ENCODE peak calls at places on chromosome 3, in eight cellular contexts. One of them, this sample, is unnamed. For H3K27me3, the result is how much of the 10 kb centered on the place peaks cover.

GRCh38 chr3:152452318-152452717 is 183.6 kb downstream of the MBNL1 start:
- ATAC-seq in thoracic aorta: no peak
- ATAC-seq in foreskin keratinocyte: peak
- ATAC-seq in lower lobe of right lung: peak
- ATAC-seq in body of pancreas: no peak
- ATAC-seq in upper lobe of left lung: peak
- ATAC-seq in CD4-positive, CD25-positive, alpha-beta regulatory T cell: no peak
- ATAC-seq in HepG2: no peak
- ATAC-seq in this sample: no peak

GRCh38 chr3:146625117-146625775 is 20.1 kb upstream of the PLSCR5 start:
- ATAC-seq in thoracic aorta: no peak
- ATAC-seq in foreskin keratinocyte: peak
- ATAC-seq in lower lobe of right lung: peak
- ATAC-seq in body of pancreas: peak
- ATAC-seq in upper lobe of left lung: peak
- ATAC-seq in CD4-positive, CD25-positive, alpha-beta regulatory T cell: no peak
- ATAC-seq in HepG2: no peak
- ATAC-seq in this sample: no peak

GRCh38 chr3:53773586-53774368 is 72.4 kb downstream of the CHDH start:
- ATAC-seq in thoracic aorta: no peak
- ATAC-seq in foreskin keratinocyte: peak
- ATAC-seq in lower lobe of right lung: peak
- ATAC-seq in body of pancreas: no peak
- ATAC-seq in upper lobe of left lung: peak
- ATAC-seq in CD4-positive, CD25-positive, alpha-beta regulatory T cell: no peak
- ATAC-seq in HepG2: no peak
- ATAC-seq in this sample: peak

GRCh38 chr3:98513136-98513535 is 9.6 kb downstream of the CLDND1 start:
- ATAC-seq in thoracic aorta: no peak
- ATAC-seq in foreskin keratinocyte: peak
- ATAC-seq in lower lobe of right lung: no peak
- ATAC-seq in body of pancreas: no peak
- ATAC-seq in upper lobe of left lung: no peak
- ATAC-seq in CD4-positive, CD25-positive, alpha-beta regulatory T cell: no peak
- ATAC-seq in HepG2: no peak
- ATAC-seq in this sample: peak

GRCh38 chr3:127365383-127365782 is 77.5 kb upstream of the PRR20G start:
- ATAC-seq in thoracic aorta: no peak
- ATAC-seq in foreskin keratinocyte: no peak
- ATAC-seq in lower lobe of right lung: no peak
- ATAC-seq in body of pancreas: no peak
- ATAC-seq in upper lobe of left lung: no peak
- ATAC-seq in CD4-positive, CD25-positive, alpha-beta regulatory T cell: no peak
- ATAC-seq in HepG2: no peak
- ATAC-seq in this sample: no peak

GRCh38 chr3:169350228-169350627 is 313.3 kb downstream of the MECOM start:
- ATAC-seq in thoracic aorta: no peak
- ATAC-seq in foreskin keratinocyte: peak
- ATAC-seq in lower lobe of right lung: no peak
- ATAC-seq in body of pancreas: no peak
- ATAC-seq in upper lobe of left lung: no peak
- ATAC-seq in CD4-positive, CD25-positive, alpha-beta regulatory T cell: no peak
- ATAC-seq in HepG2: no peak
- ATAC-seq in this sample: no peak

GRCh38 chr3:105836533-105836932 is 32.3 kb downstream of the CBLB start:
- ATAC-seq in thoracic aorta: peak
- ATAC-seq in foreskin keratinocyte: no peak
- ATAC-seq in lower lobe of right lung: peak
- ATAC-seq in body of pancreas: no peak
- ATAC-seq in upper lobe of left lung: no peak
- ATAC-seq in CD4-positive, CD25-positive, alpha-beta regulatory T cell: no peak
- ATAC-seq in HepG2: no peak
- ATAC-seq in this sample: no peak

GRCh38 chr3:108320746-108321350 is 24.5 kb downstream of the HHLA2 start:
- ATAC-seq in thoracic aorta: no peak
- ATAC-seq in foreskin keratinocyte: peak
- ATAC-seq in lower lobe of right lung: no peak
- ATAC-seq in body of pancreas: no peak
- ATAC-seq in upper lobe of left lung: no peak
- ATAC-seq in CD4-positive, CD25-positive, alpha-beta regulatory T cell: no peak
- ATAC-seq in HepG2: no peak
- ATAC-seq in this sample: no peak

GRCh38 chr3:115912372-115912771 is 289.1 kb downstream of the GAP43 start:
- ATAC-seq in thoracic aorta: no peak
- ATAC-seq in foreskin keratinocyte: no peak
- ATAC-seq in lower lobe of right lung: peak
- ATAC-seq in body of pancreas: no peak
- ATAC-seq in upper lobe of left lung: no peak
- ATAC-seq in CD4-positive, CD25-positive, alpha-beta regulatory T cell: no peak
- ATAC-seq in HepG2: no peak
- ATAC-seq in this sample: no peak

GRCh38 chr3:29083607-29084120 is 197.2 kb upstream of the RBMS3 start:
- ATAC-seq in thoracic aorta: no peak
- ATAC-seq in foreskin keratinocyte: no peak
- ATAC-seq in lower lobe of right lung: no peak
- ATAC-seq in body of pancreas: no peak
- ATAC-seq in upper lobe of left lung: no peak
- ATAC-seq in CD4-positive, CD25-positive, alpha-beta regulatory T cell: no peak
- ATAC-seq in HepG2: no peak
- ATAC-seq in this sample: no peak

GRCh38 chr3:13876451-13876850 is 3.4 kb downstream of the WNT7A start:
- ATAC-seq in thoracic aorta: no peak
- ATAC-seq in foreskin keratinocyte: no peak
- ATAC-seq in lower lobe of right lung: no peak
- ATAC-seq in body of pancreas: no peak
- ATAC-seq in upper lobe of left lung: no peak
- ATAC-seq in CD4-positive, CD25-positive, alpha-beta regulatory T cell: no peak
- ATAC-seq in HepG2: no peak
- ATAC-seq in this sample: no peak

GRCh38 chr3:195537995-195538394 is 5.1 kb downstream of the PPP1R2 start:
- ATAC-seq in thoracic aorta: no peak
- ATAC-seq in foreskin keratinocyte: no peak
- ATAC-seq in lower lobe of right lung: no peak
- ATAC-seq in body of pancreas: no peak
- ATAC-seq in upper lobe of left lung: no peak
- ATAC-seq in CD4-positive, CD25-positive, alpha-beta regulatory T cell: peak
- ATAC-seq in HepG2: no peak
- ATAC-seq in this sample: no peak

GRCh38 chr3:186534113-186534669 is 10.0 kb downstream of the CRYGS start:
- ATAC-seq in thoracic aorta: no peak
- ATAC-seq in foreskin keratinocyte: no peak
- ATAC-seq in lower lobe of right lung: peak
- ATAC-seq in body of pancreas: no peak
- ATAC-seq in upper lobe of left lung: peak
- ATAC-seq in CD4-positive, CD25-positive, alpha-beta regulatory T cell: peak
- ATAC-seq in HepG2: no peak
- ATAC-seq in this sample: peak

GRCh38 chr3:32903953-32904352 is 47.5 kb upstream of the CCR4 start:
- ATAC-seq in thoracic aorta: no peak
- ATAC-seq in foreskin keratinocyte: no peak
- ATAC-seq in lower lobe of right lung: no peak
- ATAC-seq in body of pancreas: no peak
- ATAC-seq in upper lobe of left lung: no peak
- ATAC-seq in CD4-positive, CD25-positive, alpha-beta regulatory T cell: no peak
- ATAC-seq in HepG2: no peak
- ATAC-seq in this sample: no peak

GRCh38 chr3:10337323-10338163 is 16.6 kb upstream of the SEC13 start:
- ATAC-seq in thoracic aorta: no peak
- ATAC-seq in foreskin keratinocyte: no peak
- ATAC-seq in lower lobe of right lung: no peak
- ATAC-seq in body of pancreas: no peak
- ATAC-seq in upper lobe of left lung: no peak
- ATAC-seq in CD4-positive, CD25-positive, alpha-beta regulatory T cell: no peak
- ATAC-seq in HepG2: no peak
- ATAC-seq in this sample: no peak

GRCh38 chr3:37812497-37812896 is 49.2 kb upstream of the CTDSPL start:
- ATAC-seq in thoracic aorta: no peak
- ATAC-seq in foreskin keratinocyte: no peak
- ATAC-seq in lower lobe of right lung: no peak
- ATAC-seq in body of pancreas: no peak
- ATAC-seq in upper lobe of left lung: no peak
- ATAC-seq in CD4-positive, CD25-positive, alpha-beta regulatory T cell: no peak
- ATAC-seq in HepG2: no peak
- ATAC-seq in this sample: no peak

GRCh38 chr3:12868039-12869024 is 27.0 kb upstream of the RPL32 start:
- ATAC-seq in thoracic aorta: peak
- ATAC-seq in foreskin keratinocyte: peak
- ATAC-seq in lower lobe of right lung: peak
- ATAC-seq in body of pancreas: peak
- ATAC-seq in upper lobe of left lung: peak
- ATAC-seq in CD4-positive, CD25-positive, alpha-beta regulatory T cell: peak
- ATAC-seq in HepG2: peak
- ATAC-seq in this sample: peak

GRCh38 chr3:72591522-72592421 is 256.5 kb downstream of the SHQ1 start:
- ATAC-seq in thoracic aorta: no peak
- ATAC-seq in foreskin keratinocyte: peak
- ATAC-seq in lower lobe of right lung: no peak
- ATAC-seq in body of pancreas: no peak
- ATAC-seq in upper lobe of left lung: peak
- ATAC-seq in CD4-positive, CD25-positive, alpha-beta regulatory T cell: no peak
- ATAC-seq in HepG2: no peak
- ATAC-seq in this sample: peak

GRCh38 chr3:71415708-71416108 is 167.8 kb downstream of the FOXP1 start:
- ATAC-seq in thoracic aorta: no peak
- ATAC-seq in foreskin keratinocyte: no peak
- ATAC-seq in lower lobe of right lung: no peak
- ATAC-seq in body of pancreas: no peak
- ATAC-seq in upper lobe of left lung: no peak
- ATAC-seq in CD4-positive, CD25-positive, alpha-beta regulatory T cell: peak
- ATAC-seq in HepG2: peak
- ATAC-seq in this sample: no peak

GRCh38 chr3:191151653-191152052 is 47.4 kb upstream of the OSTN start:
- ATAC-seq in thoracic aorta: no peak
- ATAC-seq in foreskin keratinocyte: no peak
- ATAC-seq in lower lobe of right lung: no peak
- ATAC-seq in body of pancreas: no peak
- ATAC-seq in upper lobe of left lung: no peak
- ATAC-seq in CD4-positive, CD25-positive, alpha-beta regulatory T cell: no peak
- ATAC-seq in HepG2: no peak
- ATAC-seq in this sample: no peak

GRCh38 chr3:55965776-55966175 is 478.7 kb upstream of the WNT5A start:
- ATAC-seq in thoracic aorta: no peak
- ATAC-seq in foreskin keratinocyte: no peak
- ATAC-seq in lower lobe of right lung: no peak
- ATAC-seq in body of pancreas: no peak
- ATAC-seq in upper lobe of left lung: no peak
- ATAC-seq in CD4-positive, CD25-positive, alpha-beta regulatory T cell: no peak
- ATAC-seq in HepG2: no peak
- ATAC-seq in this sample: no peak

GRCh38 chr3:50254577-50255250 is 14.2 kb upstream of the SEMA3B start:
- ATAC-seq in thoracic aorta: no peak
- ATAC-seq in foreskin keratinocyte: peak
- ATAC-seq in lower lobe of right lung: peak
- ATAC-seq in body of pancreas: no peak
- ATAC-seq in upper lobe of left lung: peak
- ATAC-seq in CD4-positive, CD25-positive, alpha-beta regulatory T cell: no peak
- ATAC-seq in HepG2: no peak
- ATAC-seq in this sample: peak

DNA sequence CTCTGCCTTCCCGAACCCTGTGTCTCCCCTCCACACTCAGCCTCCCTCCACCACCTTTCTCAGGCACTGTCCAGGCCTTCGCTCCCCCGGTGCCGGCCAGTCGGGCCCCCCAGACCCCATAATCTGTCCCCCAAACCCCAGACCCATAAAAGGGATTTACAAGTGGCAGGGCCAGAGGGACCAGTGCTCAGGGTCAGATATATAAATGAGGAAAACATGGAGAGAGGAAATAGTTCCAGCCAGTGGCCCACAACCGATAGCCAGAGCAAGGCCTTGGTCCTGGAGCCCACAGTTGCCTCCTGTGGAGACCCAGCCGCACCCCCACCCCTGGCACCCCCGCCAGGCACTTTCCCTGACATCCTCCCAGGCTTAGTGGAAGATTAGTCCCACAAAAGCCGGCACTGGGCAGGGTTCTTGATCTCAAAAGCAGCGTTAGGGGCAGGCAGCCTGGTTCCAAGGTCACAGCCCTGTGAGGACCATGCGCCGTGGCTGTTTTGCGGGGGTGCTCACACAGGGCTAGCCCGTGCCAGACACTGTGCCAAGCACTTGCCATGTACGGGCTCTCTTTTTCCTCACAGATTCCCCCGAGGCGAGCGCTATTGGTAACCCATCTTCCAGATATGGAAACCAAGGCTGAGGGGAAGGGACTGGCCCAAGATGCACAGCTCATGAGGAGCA is 1.1 kb upstream of the PLXND1 start:
- ATAC-seq in thoracic aorta: no peak
- ATAC-seq in foreskin keratinocyte: no peak
- ATAC-seq in lower lobe of right lung: no peak
- ATAC-seq in body of pancreas: no peak
- ATAC-seq in upper lobe of left lung: no peak
- ATAC-seq in CD4-positive, CD25-positive, alpha-beta regulatory T cell: no peak
- ATAC-seq in HepG2: peak
- ATAC-seq in this sample: no peak
- H3K27me3 ChIP-seq in thoracic aorta: under half
- H3K27me3 ChIP-seq in foreskin keratinocyte: half or more
- H3K27me3 ChIP-seq in lower lobe of right lung: under half
- H3K27me3 ChIP-seq in body of pancreas: under half
- H3K27me3 ChIP-seq in upper lobe of left lung: under half
- H3K27me3 ChIP-seq in CD4-positive, CD25-positive, alpha-beta regulatory T cell: under half
- H3K27me3 ChIP-seq in HepG2: under half
- H3K27me3 ChIP-seq in this sample: under half

DNA sequence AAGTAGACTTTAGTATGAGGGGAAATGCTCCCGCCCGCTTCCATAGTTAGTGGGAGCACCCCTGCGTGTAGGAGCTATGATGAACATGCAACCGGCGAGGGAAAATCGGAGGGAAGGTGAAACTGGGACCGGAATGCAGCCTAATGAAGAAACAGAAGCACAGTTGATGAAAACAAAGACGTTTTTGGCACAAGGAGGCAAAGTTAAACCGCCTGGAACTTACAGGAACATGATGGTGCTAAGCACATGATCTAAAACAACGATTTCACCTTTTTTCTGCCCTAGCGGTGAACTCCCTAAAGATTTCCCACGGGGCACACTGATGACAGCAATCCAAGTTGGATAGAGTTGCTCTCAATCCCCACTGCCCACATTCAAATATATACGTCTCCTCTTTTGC is 49.4 kb upstream of the SPATA12 start:
- ATAC-seq in thoracic aorta: no peak
- ATAC-seq in foreskin keratinocyte: no peak
- ATAC-seq in lower lobe of right lung: no peak
- ATAC-seq in body of pancreas: no peak
- ATAC-seq in upper lobe of left lung: no peak
- ATAC-seq in CD4-positive, CD25-positive, alpha-beta regulatory T cell: no peak
- ATAC-seq in HepG2: no peak
- ATAC-seq in this sample: no peak
- H3K27me3 ChIP-seq in thoracic aorta: under half
- H3K27me3 ChIP-seq in foreskin keratinocyte: under half
- H3K27me3 ChIP-seq in lower lobe of right lung: under half
- H3K27me3 ChIP-seq in body of pancreas: under half
- H3K27me3 ChIP-seq in upper lobe of left lung: under half
- H3K27me3 ChIP-seq in CD4-positive, CD25-positive, alpha-beta regulatory T cell: under half
- H3K27me3 ChIP-seq in HepG2: under half
- H3K27me3 ChIP-seq in this sample: under half

GRCh38 chr3:182399978-182400737 is 393.1 kb upstream of the ATP11B start:
- ATAC-seq in thoracic aorta: no peak
- ATAC-seq in foreskin keratinocyte: no peak
- ATAC-seq in lower lobe of right lung: no peak
- ATAC-seq in body of pancreas: no peak
- ATAC-seq in upper lobe of left lung: no peak
- ATAC-seq in CD4-positive, CD25-positive, alpha-beta regulatory T cell: no peak
- ATAC-seq in HepG2: no peak
- ATAC-seq in this sample: no peak
- H3K27me3 ChIP-seq in thoracic aorta: under half
- H3K27me3 ChIP-seq in foreskin keratinocyte: under half
- H3K27me3 ChIP-seq in lower lobe of right lung: under half
- H3K27me3 ChIP-seq in body of pancreas: under half
- H3K27me3 ChIP-seq in upper lobe of left lung: under half
- H3K27me3 ChIP-seq in CD4-positive, CD25-positive, alpha-beta regulatory T cell: under half
- H3K27me3 ChIP-seq in HepG2: under half
- H3K27me3 ChIP-seq in this sample: under half

GRCh38 chr3:128469584-128469983 is 2.9 kb upstream of the DNAJB8 start:
- ATAC-seq in thoracic aorta: no peak
- ATAC-seq in foreskin keratinocyte: no peak
- ATAC-seq in lower lobe of right lung: no peak
- ATAC-seq in body of pancreas: no peak
- ATAC-seq in upper lobe of left lung: no peak
- ATAC-seq in CD4-positive, CD25-positive, alpha-beta regulatory T cell: no peak
- ATAC-seq in HepG2: no peak
- ATAC-seq in this sample: no peak
- H3K27me3 ChIP-seq in thoracic aorta: under half
- H3K27me3 ChIP-seq in foreskin keratinocyte: under half
- H3K27me3 ChIP-seq in lower lobe of right lung: under half
- H3K27me3 ChIP-seq in body of pancreas: under half
- H3K27me3 ChIP-seq in upper lobe of left lung: under half
- H3K27me3 ChIP-seq in CD4-positive, CD25-positive, alpha-beta regulatory T cell: under half
- H3K27me3 ChIP-seq in HepG2: under half
- H3K27me3 ChIP-seq in this sample: half or more